ENCODE peak calls at places on chromosomes 12 and 14, in four cellular contexts. U is WERI-Rb-1, H is fibroblast of lung, L is H1. C is an unnamed sample.

GRCh38 chr12:88691811-88692210 is 111.5 kb upstream of the KITLG start:
- DNase-seq in U (no peak), H (peak), L (no peak), C (no peak)

GRCh38 chr12:16611146-16611545 is 5.2 kb upstream of the LMO3 start:
- DNase-seq in U (no peak), H (no peak), L (no peak), C (no peak)

GRCh38 chr12:75407683-75408082 is 16.8 kb downstream of the GLIPR1L2 start:
- DNase-seq in U (no peak), H (no peak), L (no peak), C (no peak)

GRCh38 chr12:64825143-64826011 is 930 bp downstream of the TBC1D30 start:
- DNase-seq in U (peak), H (no peak), L (peak), C (no peak)

GRCh38 chr12:89211456-89211855 is 140.8 kb downstream of the DUSP6 start:
- DNase-seq in U (no peak), H (no peak), L (no peak), C (no peak)

GRCh38 chr12:26135010-26135420 is 10.2 kb upstream of the BHLHE41 start:
- DNase-seq in U (no peak), H (no peak), L (no peak), C (no peak)

GRCh38 chr12:122862110-122862634 is 26.9 kb downstream of the HIP1R start:
- DNase-seq in U (no peak), H (no peak), L (no peak), C (no peak)

GRCh38 chr12:94879542-94879941 is 124.0 kb downstream of the NDUFA12 start:
- DNase-seq in U (no peak), H (peak), L (no peak), C (no peak)

GRCh38 chr12:1773937-1774655 is 46.3 kb upstream of the LRTM2 start:
- DNase-seq in U (no peak), H (no peak), L (no peak), C (no peak)

GRCh38 chr14:89417469-89418225 is 614 bp upstream of the FOXN3 start:
- DNase-seq in U (peak), H (peak), L (peak), C (no peak)

GRCh38 chr14:36663404-36664321 is 2.0 kb downstream of the PAX9 start:
- DNase-seq in U (no peak), H (no peak), L (peak), C (no peak)

GRCh38 chr12:29414368-29414767 is 33.4 kb upstream of the ERGIC2 start:
- DNase-seq in U (no peak), H (peak), L (no peak), C (no peak)

GRCh38 chr14:74826574-74826973 is 49.4 kb downstream of the PROX2 start:
- DNase-seq in U (no peak), H (no peak), L (no peak), C (no peak)

GRCh38 chr12:129676411-129676810 is 227.4 kb downstream of the TMEM132D start:
- DNase-seq in U (no peak), H (no peak), L (no peak), C (no peak)

GRCh38 chr12:68349083-68349700 is 17.0 kb upstream of the MDM1 start:
- DNase-seq in U (no peak), H (peak), L (no peak), C (no peak)
- H3K27ac ChIP-seq in U (no peak), H (no peak), L (no peak), C (no peak)

DNA sequence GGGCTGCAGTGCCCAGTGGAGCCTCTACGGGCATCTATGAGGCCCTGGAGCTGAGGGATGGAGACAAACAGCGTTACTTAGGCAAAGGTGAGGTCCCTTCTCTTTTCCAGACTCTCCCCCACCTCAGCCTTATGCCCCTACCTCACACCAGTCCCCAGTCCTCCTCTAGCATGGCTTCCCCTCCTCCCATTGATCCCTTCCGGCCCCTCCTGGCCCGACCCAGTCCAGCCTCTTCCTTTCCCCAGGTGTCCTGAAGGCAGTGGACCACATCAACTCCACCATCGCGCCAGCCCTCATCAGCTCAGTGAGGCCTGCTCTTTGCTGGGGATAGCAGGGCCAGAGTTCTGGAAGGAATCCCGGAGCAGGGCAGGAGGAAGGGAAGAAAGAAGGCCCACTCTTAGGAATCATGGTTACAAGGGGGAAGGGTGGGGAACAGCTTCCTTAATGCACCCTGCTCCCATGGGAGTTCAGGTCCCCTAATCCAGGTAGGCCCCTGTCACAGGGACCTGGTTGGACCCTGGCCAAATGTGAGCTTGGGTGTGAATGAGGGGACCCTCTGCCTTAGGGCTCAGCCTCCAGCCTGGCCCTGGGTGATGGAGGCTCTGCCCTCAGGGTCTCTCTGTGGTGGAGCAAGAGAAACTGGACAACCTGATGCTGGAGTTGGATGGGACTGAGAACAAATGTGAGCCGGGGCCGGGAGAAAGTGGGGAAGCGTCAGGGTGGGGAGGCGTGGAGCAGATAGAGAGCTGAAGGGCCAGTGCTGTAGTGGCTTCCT is 2.2 kb downstream of the ENO2 start:
- DNase-seq in U (no peak), H (no peak), L (no peak), C (no peak)
- H3K27ac ChIP-seq in U (peak), H (no peak), L (no peak), C (peak)

DNA sequence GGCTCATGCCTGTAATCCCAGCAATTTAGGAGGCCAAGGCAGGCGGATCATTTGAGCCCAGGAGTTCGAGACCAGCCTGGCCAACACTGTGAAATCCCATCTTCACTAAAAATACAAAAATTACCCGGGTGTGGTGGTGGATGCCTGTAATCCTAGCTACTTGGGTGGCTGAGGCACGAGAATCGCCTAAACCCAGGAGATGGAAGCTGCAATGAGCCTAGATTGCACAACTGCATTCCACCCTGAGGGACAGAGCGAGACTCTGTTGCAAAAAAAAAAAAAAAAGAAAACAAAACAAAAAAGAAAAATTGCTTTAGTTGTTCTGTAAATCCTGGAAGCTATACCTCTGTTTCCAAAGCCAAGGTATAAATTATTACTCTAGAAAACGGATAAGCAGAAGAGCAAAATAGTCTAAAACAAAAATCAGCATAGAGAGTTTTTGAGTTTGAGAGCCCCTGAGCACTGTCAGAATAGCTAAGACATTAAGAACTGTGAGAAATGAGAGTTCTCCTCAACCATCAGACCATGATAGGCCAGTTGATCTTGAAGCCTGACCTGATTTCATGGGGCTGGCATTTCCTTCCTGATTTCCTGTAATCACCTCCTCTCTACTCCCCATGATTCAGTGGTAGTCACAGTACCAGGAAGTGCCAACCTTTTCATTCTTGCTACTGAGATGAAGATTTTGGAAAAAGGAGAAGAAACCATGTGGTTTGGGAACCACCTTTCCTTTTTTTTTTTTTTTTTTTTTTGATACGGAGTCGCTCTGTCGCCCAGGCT is 31.7 kb downstream of the ATP2A2 start:
- DNase-seq in U (no peak), H (peak), L (peak), C (no peak)
- H3K27ac ChIP-seq in U (no peak), H (peak), L (no peak), C (no peak)

DNA sequence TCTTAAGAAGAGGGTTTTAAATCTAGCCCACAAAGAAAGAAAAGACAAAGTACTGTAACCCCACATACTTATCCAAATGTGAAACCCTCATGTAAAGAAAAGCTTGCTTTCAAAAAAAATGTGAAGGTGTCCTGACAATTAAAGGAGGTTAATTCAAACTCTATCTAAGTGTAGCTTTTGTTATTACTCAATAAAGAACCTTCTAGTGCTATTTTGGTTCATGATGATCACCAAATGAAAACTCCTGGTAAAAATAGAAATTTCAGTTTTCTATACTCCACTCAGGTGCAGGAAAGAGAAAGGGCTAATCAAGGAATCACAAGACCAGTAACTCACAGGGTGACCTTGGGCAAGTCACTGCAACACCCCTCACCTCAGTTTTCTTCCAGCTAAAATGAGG is 1.6 kb downstream of the STAB2 start:
- DNase-seq in U (no peak), H (no peak), L (no peak), C (no peak)
- H3K27ac ChIP-seq in U (no peak), H (no peak), L (no peak), C (no peak)

GRCh38 chr12:96237465-96238077 is 43.4 kb downstream of the ELK3 start:
- DNase-seq in U (no peak), H (peak), L (no peak), C (peak)
- H3K27ac ChIP-seq in U (no peak), H (peak), L (no peak), C (peak)

C was measured in CD4-positive, alpha-beta T cell.